ENCODE peak calls at places on chromosome 19, in five cellular contexts. One of them, this sample, is unnamed.

GRCh38 chr19:53328967-53329366 is 4.6 kb upstream of the ZNF845 start:
- DNase-seq in T-helper 1 cell: no peak
- DNase-seq in Caki2: no peak
- DNase-seq in progenitor cell of endocrine pancreas: no peak
- DNase-seq in kidney: peak
- DNase-seq in this sample: no peak

GRCh38 chr19:8459095-8459494 is 14.3 kb downstream of the HNRNPM start:
- DNase-seq in kidney: no peak
- DNase-seq in Caki2: no peak
- DNase-seq in progenitor cell of endocrine pancreas: no peak
- DNase-seq in T-helper 1 cell: no peak
- DNase-seq in this sample: no peak

GRCh38 chr19:39325778-39326680 is 5.4 kb upstream of the LRFN1 start:
- DNase-seq in kidney: no peak
- DNase-seq in T-helper 1 cell: no peak
- DNase-seq in Caki2: peak
- DNase-seq in progenitor cell of endocrine pancreas: no peak
- DNase-seq in this sample: no peak

GRCh38 chr19:48218964-48219363 is 36.7 kb downstream of the CARD8 start:
- DNase-seq in kidney: no peak
- DNase-seq in Caki2: peak
- DNase-seq in progenitor cell of endocrine pancreas: no peak
- DNase-seq in T-helper 1 cell: no peak
- DNase-seq in this sample: no peak

GRCh38 chr19:3367572-3368440 is 1.4 kb downstream of the NFIC start:
- DNase-seq in progenitor cell of endocrine pancreas: no peak
- DNase-seq in Caki2: no peak
- DNase-seq in T-helper 1 cell: no peak
- DNase-seq in kidney: no peak
- DNase-seq in this sample: no peak

GRCh38 chr19:17329061-17329767 is 5.4 kb downstream of the ANO8 start:
- DNase-seq in progenitor cell of endocrine pancreas: no peak
- DNase-seq in T-helper 1 cell: no peak
- DNase-seq in kidney: no peak
- DNase-seq in Caki2: no peak
- DNase-seq in this sample: no peak

GRCh38 chr19:14536926-14537692 is 7.7 kb downstream of the TECR start:
- DNase-seq in kidney: peak
- DNase-seq in Caki2: peak
- DNase-seq in T-helper 1 cell: peak
- DNase-seq in progenitor cell of endocrine pancreas: peak
- DNase-seq in this sample: no peak

GRCh38 chr19:45404557-45405434 is at the start of gene PPP1R13L:
- DNase-seq in progenitor cell of endocrine pancreas: peak
- DNase-seq in kidney: peak
- DNase-seq in Caki2: peak
- DNase-seq in T-helper 1 cell: no peak
- DNase-seq in this sample: peak

GRCh38 chr19:6925801-6926751 is 38.7 kb downstream of the ADGRE1 start:
- DNase-seq in kidney: no peak
- DNase-seq in Caki2: peak
- DNase-seq in T-helper 1 cell: peak
- DNase-seq in progenitor cell of endocrine pancreas: no peak
- DNase-seq in this sample: no peak

GRCh38 chr19:7681336-7682174 is 922 bp downstream of the TRAPPC5 start:
- DNase-seq in Caki2: peak
- DNase-seq in kidney: peak
- DNase-seq in progenitor cell of endocrine pancreas: peak
- DNase-seq in T-helper 1 cell: peak
- DNase-seq in this sample: no peak

GRCh38 chr19:14318873-14319272 is 62.4 kb upstream of the ADGRE5 start:
- DNase-seq in kidney: no peak
- DNase-seq in T-helper 1 cell: no peak
- DNase-seq in Caki2: no peak
- DNase-seq in progenitor cell of endocrine pancreas: no peak
- DNase-seq in this sample: no peak

This sample was measured in NCI-H774.